ENCODE peak calls at places on chromosomes 4 and X, in ten cellular contexts. N is left lung; W is mesothelial cell of epicardium; B is spleen; Y is H1; A is glutamatergic neuron; H is epithelial cell of esophagus; Q is foreskin fibroblast; C is activated CD8-positive, alpha-beta T cell treated with anti-CD3 and anti-CD28 coated beads for 36 hours; E is fibroblast of lung. R is an unnamed sample.
A peak's percentile ranks its signal among the peaks of the same experiment; 100 is the strongest.

GRCh38 chr4:10115657-10116624 is 658 bp downstream of the WDR1 start:
- DNase-seq in B (peak; percentile 95), E (no peak), Q (peak; percentile 64), C (peak; percentile 85), Y (no peak), H (peak; percentile 69), A (peak; percentile 56), W (peak; percentile 60), N (peak; percentile 65), R (peak; percentile 63)

GRCh38 chrX:145735036-145735435 is 82.6 kb upstream of the SLITRK2 start:
- DNase-seq in W (no peak), A (no peak), N (no peak), C (no peak), B (no peak), Q (peak; percentile 4), H (no peak), E (peak; percentile 57), Y (no peak), R (no peak)

GRCh38 chr4:58286335-58286734 is 1176.2 kb upstream of the IGFBP7 start:
- DNase-seq in B (no peak), A (no peak), Q (no peak), N (no peak), E (no peak), H (no peak), W (no peak), Y (no peak), C (no peak), R (no peak)

GRCh38 chrX:28312259-28312658 is 275.0 kb upstream of the IL1RAPL1 start:
- DNase-seq in Q (no peak), H (no peak), A (no peak), C (no peak), N (no peak), B (no peak), W (no peak), Y (no peak), E (no peak), R (no peak)

GRCh38 chr4:31601793-31602192 is 881.6 kb downstream of the PCDH7 start:
- DNase-seq in Y (no peak), A (no peak), N (no peak), E (no peak), C (no peak), B (no peak), H (no peak), Q (no peak), W (no peak), R (no peak)

GRCh38 chr4:40990202-40990898 is 224.0 kb downstream of the APBB2 start:
- DNase-seq in W (no peak), C (no peak), Q (peak; percentile 96), A (no peak), N (no peak), B (no peak), E (peak; percentile 97), Y (no peak), H (peak; percentile 94), R (no peak)

GRCh38 chrX:134683351-134683750 is 25.1 kb upstream of the PLAC1 start:
- DNase-seq in W (no peak), E (no peak), N (no peak), A (no peak), C (no peak), H (no peak), Q (no peak), B (no peak), Y (no peak), R (no peak)

GRCh38 chr4:183747931-183748664 is 89.0 kb downstream of the TRAPPC11 start:
- DNase-seq in E (no peak), N (no peak), Y (no peak), C (no peak), B (no peak), H (no peak), Q (no peak), W (no peak), A (no peak), R (no peak)

GRCh38 chrX:21745756-21746155 is 12.2 kb downstream of the SMPX start:
- DNase-seq in A (peak; percentile 52), W (no peak), N (no peak), C (peak; percentile 64), Q (peak; percentile 34), E (peak; percentile 40), Y (no peak), B (no peak), H (peak; percentile 20), R (peak; percentile 13)

GRCh38 chrX:43211570-43211969 is 433.6 kb upstream of the PPP1R2C start:
- DNase-seq in W (no peak), N (no peak), E (no peak), C (no peak), Y (no peak), H (no peak), A (no peak), B (no peak), Q (no peak), R (no peak)

GRCh38 chr4:15779336-15779735 is 1.2 kb downstream of the CD38 start:
- DNase-seq in C (peak; percentile 16), Y (no peak), H (peak; percentile 62), Q (peak; percentile 78), W (no peak), N (peak; percentile 58), E (peak; percentile 67), B (no peak), A (peak; percentile 23), R (no peak)

GRCh38 chr4:156475322-156475721 is 496.3 kb downstream of the PDGFC start:
- DNase-seq in N (no peak), W (no peak), Y (no peak), Q (peak; percentile 81), E (peak; percentile 82), B (no peak), A (no peak), C (no peak), H (peak; percentile 78), R (no peak)

DNA sequence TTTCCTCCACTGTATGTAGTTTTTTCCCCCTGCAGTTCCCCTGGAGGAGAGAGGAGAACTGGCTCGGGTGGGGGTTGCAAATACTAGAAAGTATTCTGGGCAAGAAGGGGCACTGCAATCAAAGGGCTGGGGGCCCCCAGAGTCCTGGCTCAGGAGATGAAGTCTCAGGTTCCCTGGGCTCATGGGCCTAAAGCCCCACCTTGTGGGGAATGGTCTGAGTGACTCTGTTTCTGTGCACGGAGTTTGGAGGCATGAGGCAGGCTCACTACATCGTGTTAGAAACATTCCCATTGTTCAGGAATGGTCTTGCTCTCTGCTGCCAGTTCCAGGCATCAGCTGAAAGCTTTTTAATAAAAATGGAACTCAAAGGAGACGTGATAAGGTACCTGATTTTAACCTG is 122.5 kb downstream of the TMEM164 start:
- DNase-seq in E (peak; percentile 24), B (no peak), C (no peak), A (peak; percentile 19), N (no peak), W (no peak), Y (no peak), Q (peak; percentile 15), H (peak; percentile 2), R (no peak)
- TF ChIP-seq CTCF in E (no peak), B (no peak), C (no peak), A (no peak), N (no peak), W (no peak), Y (peak; percentile 45), Q (peak; percentile 16), H (peak; percentile 19), R (no peak)

GRCh38 chr4:121693450-121693849 is 3.3 kb downstream of the ANXA5 start:
- DNase-seq in B (no peak), H (no peak), N (no peak), A (no peak), C (no peak), Q (no peak), E (no peak), W (no peak), Y (no peak), R (no peak)

GRCh38 chr4:121697626-121698025 is 846 bp upstream of the ANXA5 start:
- DNase-seq in H (no peak), N (no peak), Y (no peak), W (no peak), C (peak; percentile 15), A (no peak), B (no peak), Q (no peak), E (no peak), R (no peak)

GRCh38 chr4:121696641-121697461 is at the start of gene ANXA5:
- DNase-seq in E (peak; percentile 88), A (peak; percentile 87), Y (no peak), Q (peak; percentile 98), C (peak; percentile 80), H (peak; percentile 90), W (peak; percentile 84), B (peak; percentile 96), N (peak; percentile 91), R (peak; percentile 76)

GRCh38 chr4:121698119-121698732 is 1.4 kb upstream of the ANXA5 start:
- DNase-seq in N (no peak), Y (no peak), E (peak; percentile 36), A (peak; percentile 29), C (no peak), H (no peak), W (no peak), Q (peak; percentile 42), B (no peak), R (no peak)

GRCh38 chr4:121696140-121696640 is 590 bp downstream of the ANXA5 start:
- DNase-seq in C (peak; percentile 69), Q (peak; percentile 94), E (peak; percentile 87), W (peak; percentile 54), N (peak; percentile 85), Y (no peak), H (peak; percentile 69), B (peak; percentile 91), A (no peak), R (peak; percentile 42)
- TF ChIP-seq CTCF in C (no peak), Q (peak; percentile 34), E (no peak), W (no peak), N (no peak), Y (no peak), H (no peak), B (no peak), A (no peak), R (no peak)

GRCh38 chr4:185224597-185224996 is 15.2 kb downstream of the SNX25 start:
- DNase-seq in A (no peak), H (no peak), N (no peak), B (no peak), C (no peak), Q (no peak), E (no peak), Y (no peak), W (no peak), R (no peak)
- TF ChIP-seq CTCF in A (peak; percentile 14), H (peak; percentile 28), N (no peak), B (peak; percentile 7), C (peak; percentile 22), Q (no peak), E (no peak), Y (no peak), W (peak; percentile 23), R (no peak)

GRCh38 chrX:20330545-20330944 is 63.8 kb upstream of the RPS6KA3 start:
- DNase-seq in Q (no peak), A (no peak), W (no peak), E (no peak), Y (no peak), N (no peak), C (no peak), B (no peak), H (no peak), R (no peak)

GRCh38 chrX:20325786-20326388 is 59.2 kb upstream of the RPS6KA3 start:
- DNase-seq in E (no peak), Y (no peak), W (no peak), Q (no peak), A (no peak), N (no peak), H (no peak), C (no peak), B (no peak), R (no peak)

GRCh38 chrX:20333672-20334071 is 67.0 kb upstream of the RPS6KA3 start:
- DNase-seq in N (no peak), Y (no peak), H (no peak), B (no peak), C (peak; percentile 48), E (no peak), A (no peak), W (no peak), Q (no peak), R (no peak)

GRCh38 chrX:20329435-20329834 is 62.7 kb upstream of the RPS6KA3 start:
- DNase-seq in B (no peak), E (no peak), N (no peak), W (no peak), Q (no peak), H (no peak), C (no peak), A (no peak), Y (no peak), R (no peak)
- TF ChIP-seq CTCF in B (no peak), E (no peak), N (no peak), W (no peak), Q (no peak), H (no peak), C (no peak), A (no peak), Y (no peak), R (no peak)